ENCODE peak calls at places on chromosomes 16 and 17, in eight cellular contexts. One of them, this sample, is unnamed.

GRCh38 chr17:68346448-68346847 is 55.2 kb downstream of the ARSG start:
- DNase-seq in tibial nerve: peak
- DNase-seq in left ventricle myocardium inferior: peak
- DNase-seq in pancreas: no peak
- DNase-seq in CD14-positive monocyte: peak
- DNase-seq in transverse colon: peak
- DNase-seq in fibroblast of lung: no peak
- DNase-seq in GM10248: peak
- DNase-seq in this sample: no peak

GRCh38 chr16:53945996-53946395 is 242.0 kb downstream of the FTO start:
- DNase-seq in pancreas: no peak
- DNase-seq in CD14-positive monocyte: no peak
- DNase-seq in transverse colon: no peak
- DNase-seq in GM10248: peak
- DNase-seq in fibroblast of lung: peak
- DNase-seq in left ventricle myocardium inferior: no peak
- DNase-seq in tibial nerve: no peak
- DNase-seq in this sample: no peak

GRCh38 chr17:42989726-42990652 is 8.2 kb upstream of the RPL27 start:
- DNase-seq in GM10248: no peak
- DNase-seq in tibial nerve: no peak
- DNase-seq in transverse colon: no peak
- DNase-seq in left ventricle myocardium inferior: no peak
- DNase-seq in CD14-positive monocyte: no peak
- DNase-seq in fibroblast of lung: no peak
- DNase-seq in pancreas: no peak
- DNase-seq in this sample: no peak

GRCh38 chr17:17377071-17377487 is 73.9 kb downstream of the NT5M start:
- DNase-seq in CD14-positive monocyte: no peak
- DNase-seq in tibial nerve: no peak
- DNase-seq in GM10248: no peak
- DNase-seq in transverse colon: no peak
- DNase-seq in fibroblast of lung: no peak
- DNase-seq in left ventricle myocardium inferior: no peak
- DNase-seq in pancreas: no peak
- DNase-seq in this sample: no peak

GRCh38 chr17:78970834-78971763 is 8.6 kb downstream of the LGALS3BP start:
- DNase-seq in CD14-positive monocyte: peak
- DNase-seq in fibroblast of lung: peak
- DNase-seq in left ventricle myocardium inferior: peak
- DNase-seq in tibial nerve: peak
- DNase-seq in transverse colon: peak
- DNase-seq in GM10248: peak
- DNase-seq in pancreas: peak
- DNase-seq in this sample: no peak

GRCh38 chr17:62179525-62180161 is 114.6 kb upstream of the MED13 start:
- DNase-seq in left ventricle myocardium inferior: no peak
- DNase-seq in pancreas: no peak
- DNase-seq in transverse colon: peak
- DNase-seq in fibroblast of lung: peak
- DNase-seq in GM10248: no peak
- DNase-seq in tibial nerve: no peak
- DNase-seq in CD14-positive monocyte: no peak
- DNase-seq in this sample: no peak

GRCh38 chr16:87065781-87066694 is 251.2 kb downstream of the C16orf95 start:
- DNase-seq in GM10248: no peak
- DNase-seq in pancreas: no peak
- DNase-seq in CD14-positive monocyte: no peak
- DNase-seq in fibroblast of lung: no peak
- DNase-seq in left ventricle myocardium inferior: no peak
- DNase-seq in transverse colon: no peak
- DNase-seq in tibial nerve: no peak
- DNase-seq in this sample: peak

GRCh38 chr16:24526701-24527470 is 12.5 kb upstream of the RBBP6 start:
- DNase-seq in fibroblast of lung: no peak
- DNase-seq in GM10248: no peak
- DNase-seq in pancreas: no peak
- DNase-seq in CD14-positive monocyte: no peak
- DNase-seq in tibial nerve: no peak
- DNase-seq in transverse colon: no peak
- DNase-seq in left ventricle myocardium inferior: no peak
- DNase-seq in this sample: no peak

GRCh38 chr16:12090162-12090552 is 113.6 kb downstream of the SNX29 start:
- DNase-seq in transverse colon: no peak
- DNase-seq in fibroblast of lung: no peak
- DNase-seq in pancreas: no peak
- DNase-seq in CD14-positive monocyte: no peak
- DNase-seq in GM10248: no peak
- DNase-seq in left ventricle myocardium inferior: no peak
- DNase-seq in tibial nerve: no peak
- DNase-seq in this sample: no peak

GRCh38 chr17:77786740-77787505 is 171.6 kb upstream of the TNRC6C start:
- DNase-seq in tibial nerve: no peak
- DNase-seq in left ventricle myocardium inferior: no peak
- DNase-seq in pancreas: no peak
- DNase-seq in transverse colon: no peak
- DNase-seq in CD14-positive monocyte: no peak
- DNase-seq in GM10248: no peak
- DNase-seq in fibroblast of lung: no peak
- DNase-seq in this sample: no peak

GRCh38 chr16:73202176-73202729 is 154.3 kb upstream of the ZFHX3 start:
- DNase-seq in tibial nerve: no peak
- DNase-seq in GM10248: no peak
- DNase-seq in transverse colon: peak
- DNase-seq in fibroblast of lung: peak
- DNase-seq in CD14-positive monocyte: no peak
- DNase-seq in left ventricle myocardium inferior: no peak
- DNase-seq in pancreas: peak
- DNase-seq in this sample: no peak

GRCh38 chr17:74635418-74635817 is 11.9 kb upstream of the CD300E start:
- DNase-seq in GM10248: peak
- DNase-seq in pancreas: no peak
- DNase-seq in transverse colon: no peak
- DNase-seq in left ventricle myocardium inferior: no peak
- DNase-seq in CD14-positive monocyte: no peak
- DNase-seq in tibial nerve: no peak
- DNase-seq in fibroblast of lung: no peak
- DNase-seq in this sample: no peak

GRCh38 chr16:88437367-88437964 is 15.6 kb upstream of the ZFPM1 start:
- DNase-seq in transverse colon: peak
- DNase-seq in left ventricle myocardium inferior: peak
- DNase-seq in fibroblast of lung: peak
- DNase-seq in CD14-positive monocyte: no peak
- DNase-seq in tibial nerve: no peak
- DNase-seq in GM10248: peak
- DNase-seq in pancreas: no peak
- DNase-seq in this sample: no peak
- TF ChIP-seq CTCF in transverse colon: peak
- TF ChIP-seq CTCF in left ventricle myocardium inferior: peak
- TF ChIP-seq CTCF in fibroblast of lung: peak
- TF ChIP-seq CTCF in CD14-positive monocyte: peak
- TF ChIP-seq CTCF in tibial nerve: peak
- TF ChIP-seq CTCF in GM10248: peak
- TF ChIP-seq CTCF in pancreas: peak
- TF ChIP-seq CTCF in this sample: peak

DNA sequence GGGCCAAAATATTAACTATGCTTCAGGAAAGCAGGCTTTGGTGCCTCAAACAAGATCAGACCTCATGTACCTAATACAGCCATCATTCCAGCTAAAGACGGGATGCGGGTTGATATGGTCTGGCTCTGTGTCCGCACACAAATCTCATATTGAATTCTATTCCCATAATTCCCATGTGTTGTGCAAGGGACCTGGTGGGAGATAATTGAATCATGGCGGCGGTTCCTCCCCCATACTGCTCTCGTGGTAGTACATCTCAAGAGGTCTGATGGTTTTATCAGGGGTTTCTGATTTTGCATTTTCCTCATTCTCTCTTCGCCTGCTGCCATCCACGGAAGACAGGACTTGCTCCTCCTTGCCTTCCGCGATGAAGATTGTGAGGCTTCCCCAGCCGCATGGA is 19.1 kb upstream of the CHST6 start:
- DNase-seq in transverse colon: no peak
- DNase-seq in left ventricle myocardium inferior: no peak
- DNase-seq in CD14-positive monocyte: no peak
- DNase-seq in GM10248: no peak
- DNase-seq in tibial nerve: no peak
- DNase-seq in fibroblast of lung: no peak
- DNase-seq in pancreas: no peak
- DNase-seq in this sample: no peak
- TF ChIP-seq CTCF in transverse colon: no peak
- TF ChIP-seq CTCF in left ventricle myocardium inferior: no peak
- TF ChIP-seq CTCF in CD14-positive monocyte: no peak
- TF ChIP-seq CTCF in GM10248: no peak
- TF ChIP-seq CTCF in tibial nerve: no peak
- TF ChIP-seq CTCF in fibroblast of lung: no peak
- TF ChIP-seq CTCF in pancreas: no peak
- TF ChIP-seq CTCF in this sample: no peak

GRCh38 chr16:782766-783403 is 5.3 kb downstream of the RPUSD1 start:
- DNase-seq in tibial nerve: no peak
- DNase-seq in left ventricle myocardium inferior: no peak
- DNase-seq in pancreas: no peak
- DNase-seq in CD14-positive monocyte: no peak
- DNase-seq in fibroblast of lung: no peak
- DNase-seq in GM10248: no peak
- DNase-seq in transverse colon: no peak
- DNase-seq in this sample: no peak
- TF ChIP-seq CTCF in tibial nerve: no peak
- TF ChIP-seq CTCF in left ventricle myocardium inferior: no peak
- TF ChIP-seq CTCF in pancreas: no peak
- TF ChIP-seq CTCF in CD14-positive monocyte: no peak
- TF ChIP-seq CTCF in fibroblast of lung: no peak
- TF ChIP-seq CTCF in GM10248: no peak
- TF ChIP-seq CTCF in transverse colon: no peak
- TF ChIP-seq CTCF in this sample: no peak

GRCh38 chr16:8094696-8095095 is 495.6 kb downstream of the TMEM114 start:
- DNase-seq in transverse colon: no peak
- DNase-seq in GM10248: no peak
- DNase-seq in CD14-positive monocyte: no peak
- DNase-seq in pancreas: no peak
- DNase-seq in left ventricle myocardium inferior: no peak
- DNase-seq in tibial nerve: no peak
- DNase-seq in fibroblast of lung: no peak
- DNase-seq in this sample: no peak
- TF ChIP-seq CTCF in transverse colon: no peak
- TF ChIP-seq CTCF in GM10248: no peak
- TF ChIP-seq CTCF in CD14-positive monocyte: no peak
- TF ChIP-seq CTCF in pancreas: no peak
- TF ChIP-seq CTCF in left ventricle myocardium inferior: no peak
- TF ChIP-seq CTCF in tibial nerve: no peak
- TF ChIP-seq CTCF in fibroblast of lung: no peak
- TF ChIP-seq CTCF in this sample: no peak

GRCh38 chr16:8655184-8655717 is 19.2 kb upstream of the ABAT start:
- DNase-seq in transverse colon: peak
- DNase-seq in left ventricle myocardium inferior: no peak
- DNase-seq in CD14-positive monocyte: no peak
- DNase-seq in tibial nerve: no peak
- DNase-seq in pancreas: peak
- DNase-seq in fibroblast of lung: peak
- DNase-seq in GM10248: peak
- DNase-seq in this sample: no peak
- TF ChIP-seq CTCF in transverse colon: peak
- TF ChIP-seq CTCF in left ventricle myocardium inferior: peak
- TF ChIP-seq CTCF in CD14-positive monocyte: no peak
- TF ChIP-seq CTCF in tibial nerve: no peak
- TF ChIP-seq CTCF in pancreas: peak
- TF ChIP-seq CTCF in fibroblast of lung: peak
- TF ChIP-seq CTCF in GM10248: peak
- TF ChIP-seq CTCF in this sample: no peak

GRCh38 chr16:27515874-27516353 is 33.8 kb downstream of the GTF3C1 start:
- DNase-seq in tibial nerve: no peak
- DNase-seq in GM10248: peak
- DNase-seq in transverse colon: no peak
- DNase-seq in pancreas: no peak
- DNase-seq in CD14-positive monocyte: no peak
- DNase-seq in left ventricle myocardium inferior: no peak
- DNase-seq in fibroblast of lung: no peak
- DNase-seq in this sample: no peak
- TF ChIP-seq CTCF in tibial nerve: no peak
- TF ChIP-seq CTCF in GM10248: peak
- TF ChIP-seq CTCF in transverse colon: peak
- TF ChIP-seq CTCF in pancreas: peak
- TF ChIP-seq CTCF in CD14-positive monocyte: peak
- TF ChIP-seq CTCF in left ventricle myocardium inferior: peak
- TF ChIP-seq CTCF in fibroblast of lung: peak
- TF ChIP-seq CTCF in this sample: no peak

This sample was measured in coronary artery.